ENCODE peak calls at places on chromosomes 16 and 17, in eight cellular contexts. One of them, this sample, is unnamed.

GRCh38 chr16:26816266-26816665 is 250.5 kb upstream of the C16orf82 start:
- DNase-seq in NCI-H748 treated with DMSO at 0.1 percent for 48 hours: no peak
- DNase-seq in DMS153: no peak
- DNase-seq in H4: no peak
- DNase-seq in NCI-H446: no peak
- DNase-seq in activated CD8-positive, alpha-beta T cell treated with anti-CD3 and anti-CD28 coated beads, Interleukin-2, amount 10 ng/mL, durations not matched to agents 7 days and 5 days: no peak
- DNase-seq in lower leg skin: peak
- DNase-seq in SK-N-SH: no peak
- DNase-seq in this sample: no peak

GRCh38 chr16:68733570-68733969 is 3.5 kb upstream of the CDH1 start:
- DNase-seq in DMS153: no peak
- DNase-seq in activated CD8-positive, alpha-beta T cell treated with anti-CD3 and anti-CD28 coated beads, Interleukin-2, amount 10 ng/mL, durations not matched to agents 7 days and 5 days: no peak
- DNase-seq in NCI-H748 treated with DMSO at 0.1 percent for 48 hours: no peak
- DNase-seq in H4: no peak
- DNase-seq in NCI-H446: no peak
- DNase-seq in lower leg skin: no peak
- DNase-seq in SK-N-SH: no peak
- DNase-seq in this sample: no peak

GRCh38 chr16:1635070-1635469 is 22.9 kb downstream of the CRAMP1 start:
- DNase-seq in lower leg skin: no peak
- DNase-seq in NCI-H446: no peak
- DNase-seq in SK-N-SH: no peak
- DNase-seq in NCI-H748 treated with DMSO at 0.1 percent for 48 hours: no peak
- DNase-seq in DMS153: no peak
- DNase-seq in activated CD8-positive, alpha-beta T cell treated with anti-CD3 and anti-CD28 coated beads, Interleukin-2, amount 10 ng/mL, durations not matched to agents 7 days and 5 days: no peak
- DNase-seq in H4: no peak
- DNase-seq in this sample: no peak

GRCh38 chr16:29007865-29008593 is 23.2 kb downstream of the LAT start:
- DNase-seq in activated CD8-positive, alpha-beta T cell treated with anti-CD3 and anti-CD28 coated beads, Interleukin-2, amount 10 ng/mL, durations not matched to agents 7 days and 5 days: peak
- DNase-seq in NCI-H446: peak
- DNase-seq in DMS153: no peak
- DNase-seq in lower leg skin: no peak
- DNase-seq in SK-N-SH: no peak
- DNase-seq in H4: peak
- DNase-seq in NCI-H748 treated with DMSO at 0.1 percent for 48 hours: no peak
- DNase-seq in this sample: no peak

GRCh38 chr17:45040459-45040858 is 11.0 kb downstream of the DCAKD start:
- DNase-seq in NCI-H446: no peak
- DNase-seq in H4: no peak
- DNase-seq in lower leg skin: no peak
- DNase-seq in activated CD8-positive, alpha-beta T cell treated with anti-CD3 and anti-CD28 coated beads, Interleukin-2, amount 10 ng/mL, durations not matched to agents 7 days and 5 days: no peak
- DNase-seq in SK-N-SH: no peak
- DNase-seq in NCI-H748 treated with DMSO at 0.1 percent for 48 hours: no peak
- DNase-seq in DMS153: no peak
- DNase-seq in this sample: no peak

GRCh38 chr17:57909548-57909947 is 45.7 kb downstream of the CUEDC1 start:
- DNase-seq in NCI-H748 treated with DMSO at 0.1 percent for 48 hours: no peak
- DNase-seq in SK-N-SH: no peak
- DNase-seq in DMS153: no peak
- DNase-seq in activated CD8-positive, alpha-beta T cell treated with anti-CD3 and anti-CD28 coated beads, Interleukin-2, amount 10 ng/mL, durations not matched to agents 7 days and 5 days: no peak
- DNase-seq in NCI-H446: no peak
- DNase-seq in lower leg skin: no peak
- DNase-seq in H4: no peak
- DNase-seq in this sample: no peak

GRCh38 chr17:50076591-50077235 is 18.4 kb upstream of the PDK2 start:
- DNase-seq in DMS153: no peak
- DNase-seq in activated CD8-positive, alpha-beta T cell treated with anti-CD3 and anti-CD28 coated beads, Interleukin-2, amount 10 ng/mL, durations not matched to agents 7 days and 5 days: no peak
- DNase-seq in NCI-H446: no peak
- DNase-seq in lower leg skin: no peak
- DNase-seq in SK-N-SH: no peak
- DNase-seq in H4: no peak
- DNase-seq in NCI-H748 treated with DMSO at 0.1 percent for 48 hours: no peak
- DNase-seq in this sample: no peak

GRCh38 chr17:18033442-18034099 is 5.4 kb downstream of the ATPAF2 start:
- DNase-seq in lower leg skin: peak
- DNase-seq in NCI-H446: peak
- DNase-seq in activated CD8-positive, alpha-beta T cell treated with anti-CD3 and anti-CD28 coated beads, Interleukin-2, amount 10 ng/mL, durations not matched to agents 7 days and 5 days: peak
- DNase-seq in SK-N-SH: peak
- DNase-seq in H4: peak
- DNase-seq in DMS153: peak
- DNase-seq in NCI-H748 treated with DMSO at 0.1 percent for 48 hours: peak
- DNase-seq in this sample: no peak

GRCh38 chr17:11608396-11608795 is 10.1 kb downstream of the DNAH9 start:
- DNase-seq in NCI-H748 treated with DMSO at 0.1 percent for 48 hours: no peak
- DNase-seq in H4: no peak
- DNase-seq in NCI-H446: no peak
- DNase-seq in activated CD8-positive, alpha-beta T cell treated with anti-CD3 and anti-CD28 coated beads, Interleukin-2, amount 10 ng/mL, durations not matched to agents 7 days and 5 days: no peak
- DNase-seq in lower leg skin: no peak
- DNase-seq in DMS153: peak
- DNase-seq in SK-N-SH: peak
- DNase-seq in this sample: peak

GRCh38 chr17:31433091-31433790 is 41.8 kb downstream of the RAB11FIP4 start:
- DNase-seq in NCI-H446: no peak
- DNase-seq in DMS153: no peak
- DNase-seq in NCI-H748 treated with DMSO at 0.1 percent for 48 hours: no peak
- DNase-seq in activated CD8-positive, alpha-beta T cell treated with anti-CD3 and anti-CD28 coated beads, Interleukin-2, amount 10 ng/mL, durations not matched to agents 7 days and 5 days: peak
- DNase-seq in lower leg skin: no peak
- DNase-seq in SK-N-SH: no peak
- DNase-seq in H4: no peak
- DNase-seq in this sample: no peak

GRCh38 chr16:19095699-19096098 is 18.1 kb upstream of the ITPRIPL2 start:
- DNase-seq in NCI-H748 treated with DMSO at 0.1 percent for 48 hours: no peak
- DNase-seq in DMS153: no peak
- DNase-seq in NCI-H446: no peak
- DNase-seq in lower leg skin: no peak
- DNase-seq in activated CD8-positive, alpha-beta T cell treated with anti-CD3 and anti-CD28 coated beads, Interleukin-2, amount 10 ng/mL, durations not matched to agents 7 days and 5 days: no peak
- DNase-seq in H4: peak
- DNase-seq in SK-N-SH: no peak
- DNase-seq in this sample: no peak

GRCh38 chr16:86027366-86028126 is 128.6 kb downstream of the IRF8 start:
- DNase-seq in NCI-H748 treated with DMSO at 0.1 percent for 48 hours: no peak
- DNase-seq in lower leg skin: peak
- DNase-seq in activated CD8-positive, alpha-beta T cell treated with anti-CD3 and anti-CD28 coated beads, Interleukin-2, amount 10 ng/mL, durations not matched to agents 7 days and 5 days: no peak
- DNase-seq in SK-N-SH: no peak
- DNase-seq in DMS153: no peak
- DNase-seq in H4: no peak
- DNase-seq in NCI-H446: no peak
- DNase-seq in this sample: no peak

GRCh38 chr16:71709231-71709781 is 15.2 kb downstream of the PHLPP2 start:
- DNase-seq in NCI-H748 treated with DMSO at 0.1 percent for 48 hours: no peak
- DNase-seq in H4: no peak
- DNase-seq in NCI-H446: peak
- DNase-seq in DMS153: no peak
- DNase-seq in SK-N-SH: no peak
- DNase-seq in lower leg skin: no peak
- DNase-seq in activated CD8-positive, alpha-beta T cell treated with anti-CD3 and anti-CD28 coated beads, Interleukin-2, amount 10 ng/mL, durations not matched to agents 7 days and 5 days: no peak
- DNase-seq in this sample: no peak

GRCh38 chr16:82091225-82091624 is 56.2 kb downstream of the HSD17B2 start:
- DNase-seq in NCI-H446: no peak
- DNase-seq in SK-N-SH: no peak
- DNase-seq in activated CD8-positive, alpha-beta T cell treated with anti-CD3 and anti-CD28 coated beads, Interleukin-2, amount 10 ng/mL, durations not matched to agents 7 days and 5 days: no peak
- DNase-seq in H4: no peak
- DNase-seq in DMS153: no peak
- DNase-seq in lower leg skin: no peak
- DNase-seq in NCI-H748 treated with DMSO at 0.1 percent for 48 hours: no peak
- DNase-seq in this sample: no peak

GRCh38 chr16:50683689-50684374 is 2.7 kb upstream of the SNX20 start:
- DNase-seq in NCI-H748 treated with DMSO at 0.1 percent for 48 hours: no peak
- DNase-seq in DMS153: no peak
- DNase-seq in SK-N-SH: no peak
- DNase-seq in lower leg skin: peak
- DNase-seq in NCI-H446: no peak
- DNase-seq in H4: no peak
- DNase-seq in activated CD8-positive, alpha-beta T cell treated with anti-CD3 and anti-CD28 coated beads, Interleukin-2, amount 10 ng/mL, durations not matched to agents 7 days and 5 days: peak
- DNase-seq in this sample: no peak

GRCh38 chr17:70622382-70623260 is 453.3 kb downstream of the KCNJ2 start:
- DNase-seq in NCI-H748 treated with DMSO at 0.1 percent for 48 hours: peak
- DNase-seq in activated CD8-positive, alpha-beta T cell treated with anti-CD3 and anti-CD28 coated beads, Interleukin-2, amount 10 ng/mL, durations not matched to agents 7 days and 5 days: peak
- DNase-seq in H4: peak
- DNase-seq in NCI-H446: peak
- DNase-seq in lower leg skin: no peak
- DNase-seq in SK-N-SH: peak
- DNase-seq in DMS153: peak
- DNase-seq in this sample: peak

GRCh38 chr17:70365098-70365583 is 195.8 kb downstream of the KCNJ2 start:
- DNase-seq in SK-N-SH: no peak
- DNase-seq in lower leg skin: no peak
- DNase-seq in activated CD8-positive, alpha-beta T cell treated with anti-CD3 and anti-CD28 coated beads, Interleukin-2, amount 10 ng/mL, durations not matched to agents 7 days and 5 days: no peak
- DNase-seq in NCI-H748 treated with DMSO at 0.1 percent for 48 hours: no peak
- DNase-seq in H4: peak
- DNase-seq in DMS153: no peak
- DNase-seq in NCI-H446: no peak
- DNase-seq in this sample: no peak

GRCh38 chr16:88478889-88479794 is 26.1 kb downstream of the ZFPM1 start:
- DNase-seq in SK-N-SH: peak
- DNase-seq in lower leg skin: no peak
- DNase-seq in NCI-H748 treated with DMSO at 0.1 percent for 48 hours: no peak
- DNase-seq in activated CD8-positive, alpha-beta T cell treated with anti-CD3 and anti-CD28 coated beads, Interleukin-2, amount 10 ng/mL, durations not matched to agents 7 days and 5 days: no peak
- DNase-seq in DMS153: no peak
- DNase-seq in NCI-H446: no peak
- DNase-seq in H4: no peak
- DNase-seq in this sample: no peak

This sample was measured in heart right ventricle.